ENCODE peak calls at places on chromosomes 6 and 20, in eight cellular contexts. F is A549, K is HepG2, X is GM12878, H is K562, M is HCT116, J is H1, E is endothelial cell of umbilical vein. G is an unnamed sample.

GRCh38 chr6:166825553-166826145 is 130.7 kb downstream of the RNASET2 start:
- DNase-seq in F (no peak), K (no peak), X (no peak), H (no peak), M (no peak), J (no peak), E (no peak), G (no peak)

GRCh38 chr6:24859132-24859531 is 60.4 kb upstream of the ARMH2 start:
- DNase-seq in F (no peak), K (no peak), X (no peak), H (no peak), M (no peak), J (no peak), E (no peak), G (no peak)

GRCh38 chr6:156451726-156452125 is 325.5 kb upstream of the ARID1B start:
- DNase-seq in F (no peak), K (no peak), X (no peak), H (no peak), M (no peak), J (no peak), E (no peak), G (no peak)

GRCh38 chr20:20395856-20396600 is 28.1 kb downstream of the INSM1 start:
- DNase-seq in F (no peak), K (no peak), X (no peak), H (no peak), M (no peak), J (no peak), E (no peak), G (no peak)

GRCh38 chr6:34791164-34791841 is 580 bp upstream of the BLTP3A start:
- DNase-seq in F (peak), K (peak), X (no peak), H (peak), M (peak), J (peak), E (no peak), G (peak)

GRCh38 chr20:56418385-56418861 is 6.4 kb downstream of the CASS4 start:
- DNase-seq in F (no peak), K (no peak), X (no peak), H (no peak), M (no peak), J (no peak), E (no peak), G (no peak)

GRCh38 chr6:75334266-75335040 is 49.9 kb upstream of the TMEM30A start:
- DNase-seq in F (peak), K (no peak), X (no peak), H (no peak), M (no peak), J (peak), E (peak), G (peak)

GRCh38 chr6:105459884-105460283 is 57.0 kb upstream of the PREP start:
- DNase-seq in F (peak), K (no peak), X (peak), H (no peak), M (no peak), J (no peak), E (peak), G (peak)

GRCh38 chr6:142846883-142847287 is 98.1 kb downstream of the HIVEP2 start:
- DNase-seq in F (peak), K (peak), X (no peak), H (no peak), M (no peak), J (no peak), E (peak), G (no peak)

GRCh38 chr6:91031581-91031980 is 444.7 kb upstream of the MAP3K7 start:
- DNase-seq in F (no peak), K (no peak), X (no peak), H (no peak), M (no peak), J (no peak), E (no peak), G (no peak)

GRCh38 chr6:157885211-157885788 is 62.3 kb downstream of the SNX9 start:
- DNase-seq in F (no peak), K (no peak), X (no peak), H (no peak), M (no peak), J (no peak), E (peak), G (no peak)

GRCh38 chr6:105382477-105382876 is 20.4 kb downstream of the PREP start:
- DNase-seq in F (no peak), K (no peak), X (no peak), H (no peak), M (no peak), J (no peak), E (peak), G (no peak)

GRCh38 chr6:5457983-5458683 is 196.8 kb downstream of the FARS2 start:
- DNase-seq in F (no peak), K (no peak), X (no peak), H (no peak), M (no peak), J (no peak), E (no peak), G (no peak)

GRCh38 chr20:38203337-38204003 is 38.4 kb upstream of the TGM2 start:
- DNase-seq in F (no peak), K (no peak), X (no peak), H (no peak), M (no peak), J (no peak), E (no peak), G (no peak)

GRCh38 chr6:25640871-25641270 is 11.1 kb upstream of the SCGN start:
- DNase-seq in F (no peak), K (no peak), X (no peak), H (no peak), M (no peak), J (no peak), E (no peak), G (no peak)

GRCh38 chr6:137734005-137734874 is 132.8 kb upstream of the TNFAIP3 start:
- DNase-seq in F (no peak), K (no peak), X (no peak), H (no peak), M (no peak), J (no peak), E (no peak), G (no peak)

GRCh38 chr6:17877196-17877889 is 110.1 kb downstream of the KIF13A start:
- DNase-seq in F (peak), K (no peak), X (no peak), H (no peak), M (no peak), J (no peak), E (no peak), G (no peak)

GRCh38 chr20:47529840-47530239 is 28.2 kb downstream of the NCOA3 start:
- DNase-seq in F (no peak), K (no peak), X (no peak), H (no peak), M (no peak), J (no peak), E (no peak), G (no peak)

GRCh38 chr6:169340395-169340794 is 86.7 kb upstream of the THBS2 start:
- DNase-seq in F (peak), K (no peak), X (no peak), H (no peak), M (peak), J (no peak), E (no peak), G (peak)

GRCh38 chr6:93394471-93394870 is 24.9 kb downstream of the EPHA7 start:
- DNase-seq in F (no peak), K (no peak), X (no peak), H (no peak), M (no peak), J (no peak), E (no peak), G (no peak)

GRCh38 chr6:65259982-65260381 is 447.0 kb downstream of the EYS start:
- DNase-seq in F (no peak), K (no peak), X (no peak), H (no peak), M (no peak), J (no peak), E (no peak), G (no peak)

GRCh38 chr6:167731731-167732422 is 94.8 kb upstream of the AFDN start:
- DNase-seq in F (no peak), K (no peak), X (no peak), H (no peak), M (no peak), J (no peak), E (no peak), G (no peak)

GRCh38 chr20:5608104-5608447 is 142.1 kb upstream of the SHLD1 start:
- DNase-seq in F (no peak), K (no peak), X (no peak), H (no peak), M (no peak), J (no peak), E (no peak), G (no peak)

GRCh38 chr6:157434349-157435016 is 53.5 kb downstream of the ZDHHC14 start:
- DNase-seq in F (no peak), K (peak), X (no peak), H (no peak), M (no peak), J (no peak), E (no peak), G (no peak)

GRCh38 chr20:40464731-40465208 is 224.3 kb downstream of the MAFB start:
- DNase-seq in F (no peak), K (no peak), X (no peak), H (no peak), M (no peak), J (no peak), E (no peak), G (no peak)

GRCh38 chr6:26613717-26614683 is 17.2 kb downstream of the ABT1 start:
- DNase-seq in F (no peak), K (no peak), X (no peak), H (no peak), M (no peak), J (no peak), E (no peak), G (no peak)

GRCh38 chr6:3746119-3746691 is 5.3 kb downstream of the PXDC1 start:
- DNase-seq in F (no peak), K (no peak), X (peak), H (no peak), M (no peak), J (no peak), E (no peak), G (peak)

GRCh38 chr20:44552950-44553908 is 29.1 kb upstream of the PKIG start:
- DNase-seq in F (peak), K (peak), X (no peak), H (no peak), M (no peak), J (no peak), E (peak), G (no peak)

GRCh38 chr20:24694727-24695528 is 225.5 kb downstream of the SYNDIG1 start:
- DNase-seq in F (no peak), K (no peak), X (no peak), H (no peak), M (no peak), J (no peak), E (no peak), G (no peak)

GRCh38 chr6:161594412-161594811 is 320.6 kb upstream of the AGPAT4 start:
- DNase-seq in F (no peak), K (no peak), X (no peak), H (no peak), M (no peak), J (no peak), E (no peak), G (no peak)

GRCh38 chr20:3156811-3157619 is 2.6 kb downstream of the FASTKD5 start:
- DNase-seq in F (no peak), K (no peak), X (peak), H (no peak), M (no peak), J (no peak), E (no peak), G (no peak)

GRCh38 chr20:63525968-63526367 is 5.4 kb downstream of the PPDPF start:
- DNase-seq in F (no peak), K (no peak), X (no peak), H (no peak), M (no peak), J (no peak), E (no peak), G (no peak)

GRCh38 chr6:2467929-2468600 is 222.7 kb upstream of the GMDS start:
- DNase-seq in F (no peak), K (no peak), X (no peak), H (no peak), M (no peak), J (no peak), E (no peak), G (no peak)

GRCh38 chr20:13839421-13840092 is 54.7 kb downstream of the NDUFAF5 start:
- DNase-seq in F (no peak), K (no peak), X (no peak), H (no peak), M (no peak), J (no peak), E (no peak), G (no peak)

GRCh38 chr6:71608646-71609045 is 277.7 kb upstream of the RIMS1 start:
- DNase-seq in F (no peak), K (no peak), X (no peak), H (no peak), M (no peak), J (no peak), E (no peak), G (no peak)

GRCh38 chr6:20319520-20320357 is 81.9 kb upstream of the E2F3 start:
- DNase-seq in F (no peak), K (no peak), X (peak), H (no peak), M (no peak), J (no peak), E (no peak), G (peak)
- TF ChIP-seq POLR2A in F (no peak), K (no peak), X (peak), H (no peak), M (no peak), J (no peak), E (no peak), G (no peak)

GRCh38 chr6:81981812-81982211 is 229.3 kb upstream of the TENT5A start:
- DNase-seq in F (no peak), K (no peak), X (no peak), H (no peak), M (peak), J (no peak), E (peak), G (no peak)
- TF ChIP-seq MAX in F (no peak), K (no peak), X (no peak), H (no peak), M (no peak), J (no peak), E (no peak), G (no peak)

DNA sequence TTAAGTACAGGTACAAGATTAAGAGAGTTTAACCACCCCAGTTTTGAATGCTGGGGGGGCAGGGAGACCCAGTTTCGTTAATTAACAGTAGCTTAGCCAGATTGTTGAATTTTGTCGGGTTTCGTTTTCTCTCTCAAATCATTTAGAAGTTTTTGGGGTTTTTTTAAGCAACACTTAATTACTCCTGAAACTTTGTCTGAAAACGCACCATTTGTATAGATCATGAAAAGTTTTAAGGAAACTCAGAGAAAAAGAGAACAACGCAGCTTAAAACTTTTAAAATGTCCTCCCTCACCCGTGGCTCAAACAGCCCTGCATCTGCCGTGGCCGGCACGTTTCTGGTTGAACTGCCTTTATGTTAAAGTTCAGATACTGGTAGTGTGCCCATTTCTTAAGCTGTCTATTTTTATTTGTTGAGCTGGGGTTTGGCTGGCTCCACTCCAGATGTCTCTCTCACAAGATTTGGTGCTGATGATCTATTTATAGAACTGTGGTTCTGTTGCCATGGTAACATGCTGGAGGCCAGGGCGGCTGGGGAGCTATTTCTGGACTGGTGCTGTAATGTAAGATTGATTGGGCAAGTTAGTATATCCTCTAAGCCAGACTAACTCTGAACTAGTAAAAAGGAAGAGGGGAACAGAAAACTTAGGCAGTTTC is 55.1 kb downstream of the GNAS start:
- DNase-seq in F (peak), K (peak), X (peak), H (peak), M (no peak), J (no peak), E (peak), G (peak)
- TF ChIP-seq POLR2A in F (no peak), K (no peak), X (peak), H (no peak), M (no peak), J (no peak), E (no peak), G (no peak)

GRCh38 chr6:109362102-109362884 is 20.0 kb downstream of the CD164 start:
- DNase-seq in F (no peak), K (no peak), X (no peak), H (no peak), M (no peak), J (no peak), E (no peak), G (no peak)
- TF ChIP-seq MAX in F (no peak), K (no peak), X (no peak), H (no peak), M (no peak), J (no peak), E (no peak), G (no peak)

DNA sequence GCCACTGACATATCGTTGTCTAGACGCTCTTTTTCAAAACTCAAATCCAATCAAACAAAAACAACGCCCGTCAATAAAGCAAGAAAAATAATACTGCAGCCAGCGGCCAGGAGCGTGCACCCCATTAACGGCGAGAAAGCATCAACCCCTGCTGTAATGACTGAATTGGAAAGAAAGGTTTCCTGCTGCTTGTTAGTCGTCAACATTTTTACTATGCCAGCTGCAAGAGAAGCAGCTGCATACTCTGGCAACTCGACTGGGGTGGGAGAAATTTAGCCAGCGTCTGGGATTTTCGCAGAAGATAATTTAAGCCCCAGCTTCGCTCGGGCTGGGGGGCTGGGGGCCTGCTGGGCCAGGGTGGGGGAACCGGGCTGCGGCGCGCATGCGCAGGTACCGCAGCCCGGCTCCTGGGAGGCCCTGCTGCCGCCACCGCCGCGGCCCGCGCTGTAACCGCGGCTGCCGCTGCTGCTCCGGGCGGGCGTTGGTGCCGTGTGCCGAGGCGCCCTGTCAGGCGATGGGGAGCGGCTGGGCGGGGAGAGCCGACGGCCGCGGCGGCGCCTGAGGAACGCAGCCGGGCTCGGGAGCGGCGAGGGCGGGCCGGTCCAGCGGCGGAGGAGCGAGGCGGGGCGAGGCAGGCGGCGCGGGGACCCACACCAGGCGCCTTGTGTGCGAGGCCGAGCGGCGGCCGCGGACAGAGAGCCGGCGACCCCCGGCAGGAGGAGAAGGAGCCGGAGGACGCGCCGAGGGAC is 732 bp upstream of the STXBP5 start:
- DNase-seq in F (peak), K (peak), X (peak), H (peak), M (peak), J (no peak), E (peak), G (peak)
- TF ChIP-seq POLR2A in F (peak), K (peak), X (peak), H (no peak), M (peak), J (no peak), E (peak), G (peak)